ENCODE peak calls at places on chromosomes 4 and X, in nine cellular contexts. U, V, S, X, G, Y, R, B and C are unnamed samples.
A peak's percentile ranks its signal among the peaks of the same experiment; 100 is the strongest.

GRCh38 chrX:53595266-53595810 is 91.2 kb downstream of the HUWE1 start:
- DNase-seq in V (no peak), S (no peak), G (no peak), R (no peak), X (no peak), Y (no peak), U (peak; percentile 81), B (no peak), C (no peak)

GRCh38 chr4:73451404-73451803 is 15.4 kb downstream of the AFP start:
- DNase-seq in B (no peak), S (no peak), Y (no peak), G (no peak), X (no peak), V (no peak), U (peak; percentile 65), R (no peak), C (peak; percentile 85)

GRCh38 chr4:54268151-54268550 is 39.1 kb downstream of the PDGFRA start:
- DNase-seq in V (no peak), B (no peak), R (no peak), G (no peak), X (no peak), U (no peak), S (no peak), Y (no peak), C (no peak)

GRCh38 chr4:165524532-165525190 is 145.9 kb downstream of the CPE start:
- DNase-seq in G (no peak), S (no peak), X (no peak), R (no peak), Y (no peak), B (no peak), U (no peak), V (no peak), C (no peak)

GRCh38 chrX:23756165-23756564 is 13.1 kb upstream of the ACOT9 start:
- DNase-seq in S (no peak), V (peak; percentile 60), R (peak; percentile 63), U (peak; percentile 80), Y (peak; percentile 44), X (peak; percentile 25), B (peak; percentile 48), G (peak; percentile 63), C (peak; percentile 53)

GRCh38 chr4:103934178-103934789 is 214.5 kb upstream of the TACR3 start:
- DNase-seq in V (peak; percentile 7), X (no peak), Y (peak; percentile 14), U (peak; percentile 62), B (no peak), R (no peak), G (no peak), S (no peak), C (peak; percentile 13)

GRCh38 chrX:95885074-95885473 is 799.6 kb upstream of the DIAPH2 start:
- DNase-seq in X (no peak), R (no peak), U (peak; percentile 67), G (no peak), B (no peak), Y (peak; percentile 3), V (no peak), S (no peak), C (peak; percentile 3)

GRCh38 chrX:38805294-38806053 is 4.2 kb downstream of the MID1IP1 start:
- DNase-seq in X (peak; percentile 59), S (peak; percentile 87), R (peak; percentile 82), G (peak; percentile 74), U (peak; percentile 71), V (peak; percentile 79), B (peak; percentile 59), Y (peak; percentile 52), C (peak; percentile 28)

GRCh38 chr4:124212835-124213640 is 499.5 kb downstream of the ANKRD50 start:
- DNase-seq in U (peak; percentile 41), G (no peak), Y (peak; percentile 74), X (peak; percentile 18), V (no peak), S (no peak), R (no peak), B (no peak), C (peak; percentile 52)
- H3K27ac ChIP-seq in U (no peak overlapping the region), G (no peak overlapping the region), Y (peak overlapping the region; percentile 6), X (peak overlapping the region; percentile 45), V (no peak overlapping the region), S (peak overlapping the region; percentile 67), R (no peak overlapping the region), B (no peak overlapping the region), C (peak overlapping the region; percentile 11)

GRCh38 chr4:6848717-6849305 is 60.8 kb upstream of the TBC1D14 start:
- DNase-seq in X (no peak), B (no peak), S (no peak), U (peak; percentile 24), G (no peak), Y (no peak), R (no peak), V (no peak), C (no peak)
- H3K36me3 ChIP-seq in X (no peaks in the 10 kb centered on the region), B (peaks cover 20% of the 10 kb centered on the region), S (peaks cover 24% of the 10 kb centered on the region), U (peaks cover 38% of the 10 kb centered on the region), G (peaks cover 6% of the 10 kb centered on the region), Y (peaks cover 77% of the 10 kb centered on the region), R (no peaks in the 10 kb centered on the region), V (peaks cover 68% of the 10 kb centered on the region), C (peaks cover 37% of the 10 kb centered on the region)

GRCh38 chrX:47936224-47936939 is 67.4 kb downstream of the ZNF182 start:
- DNase-seq in U (no peak), V (peak; percentile 71), R (no peak), Y (no peak), X (no peak), G (no peak), B (no peak), S (no peak), C (no peak)
- H3K27ac ChIP-seq in U (no peak overlapping the region), V (peak overlapping the region; percentile 79), R (no peak overlapping the region), Y (no peak overlapping the region), X (no peak overlapping the region), G (no peak overlapping the region), B (no peak overlapping the region), S (no peak overlapping the region), C (no peak overlapping the region)

GRCh38 chrX:9338986-9339385 is 125.9 kb upstream of the TBL1X start:
- DNase-seq in G (no peak), R (no peak), U (no peak), V (no peak), X (no peak), S (no peak), Y (no peak), B (no peak), C (no peak)
- H3K36me3 ChIP-seq in G (no peaks in the 10 kb centered on the region), R (no peaks in the 10 kb centered on the region), U (no peaks in the 10 kb centered on the region), V (no peaks in the 10 kb centered on the region), X (no peaks in the 10 kb centered on the region), S (no peaks in the 10 kb centered on the region), Y (no peaks in the 10 kb centered on the region), B (no peaks in the 10 kb centered on the region), C (no peaks in the 10 kb centered on the region)

GRCh38 chr4:141569141-141569540 is 67.2 kb upstream of the IL15 start:
- DNase-seq in U (no peak), Y (no peak), G (no peak), B (no peak), X (no peak), R (no peak), V (no peak), S (no peak), C (no peak)
- H3K27ac ChIP-seq in U (no peak overlapping the region), Y (no peak overlapping the region), G (no peak overlapping the region), B (peak overlapping the region; percentile 78), X (no peak overlapping the region), R (no peak overlapping the region), V (no peak overlapping the region), S (no peak overlapping the region), C (peak overlapping the region; percentile 28)

GRCh38 chrX:153797415-153798015 is 3.0 kb downstream of the SSR4 start:
- DNase-seq in B (no peak), V (no peak), X (no peak), Y (no peak), S (no peak), R (no peak), G (no peak), U (no peak), C (no peak)

GRCh38 chrX:153792368-153792767 is 1.8 kb downstream of the IDH3G start:
- DNase-seq in B (no peak), X (no peak), U (no peak), S (no peak), R (no peak), V (no peak), Y (no peak), G (no peak), C (no peak)

GRCh38 chrX:153794018-153794896 is at the start of the genes IDH3G and SSR4:
- DNase-seq in Y (peak; percentile 91), U (peak; percentile 95), R (peak; percentile 95), G (peak; percentile 92), X (peak; percentile 90), B (peak; percentile 93), V (peak; percentile 94), S (peak; percentile 96), C (peak; percentile 91)

GRCh38 chrX:153793291-153793690 is 884 bp downstream of the IDH3G start:
- DNase-seq in Y (peak; percentile 22), B (no peak), U (no peak), S (no peak), V (no peak), R (no peak), X (no peak), G (no peak), C (peak; percentile 26)

DNA sequence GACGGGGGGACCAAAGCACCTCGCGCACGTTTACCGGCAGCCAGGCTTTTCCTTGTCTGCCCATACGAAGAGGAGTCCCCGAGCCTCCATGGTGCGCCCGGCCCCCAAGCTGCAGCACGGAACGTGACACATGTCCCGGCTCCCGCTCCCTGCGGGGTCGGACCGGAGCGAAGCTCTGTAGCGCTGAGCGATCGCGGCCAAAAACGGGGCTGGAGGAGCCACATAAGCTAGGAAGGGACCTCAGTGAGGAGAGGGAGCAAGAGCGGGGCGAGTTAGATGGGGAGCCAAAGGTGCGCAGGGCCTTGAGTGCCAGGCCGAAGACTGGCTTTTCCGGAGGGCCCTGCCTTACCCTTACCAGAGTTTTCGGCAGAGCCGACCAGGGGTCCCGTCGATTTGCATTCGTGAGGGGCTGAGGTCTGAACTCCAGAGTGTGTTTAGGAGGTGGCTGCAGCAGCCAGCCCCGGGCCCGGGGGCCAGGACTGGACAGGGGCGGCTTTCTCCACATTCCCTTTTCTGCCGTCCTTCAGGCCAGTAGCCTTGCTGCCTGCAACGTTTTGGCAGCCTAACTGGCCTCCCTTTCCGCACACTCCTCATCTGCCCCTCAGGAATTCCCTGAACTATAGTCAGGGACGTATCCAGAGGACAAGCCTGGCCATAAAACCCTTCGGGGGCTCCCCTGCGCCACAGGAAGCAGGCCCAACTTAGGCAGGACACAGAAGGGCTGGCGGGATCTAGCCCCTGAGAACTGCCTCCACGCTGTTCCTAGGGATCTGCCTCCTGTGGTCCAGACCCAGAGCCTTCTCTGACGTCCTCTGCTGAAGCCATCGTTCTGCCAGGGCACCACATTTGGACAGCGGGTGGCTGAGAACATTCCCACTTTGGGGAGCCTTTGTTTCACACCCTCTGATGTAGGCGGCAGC is 689 bp downstream of the SSR4 start:
- DNase-seq in R (no peak), U (no peak), B (no peak), Y (no peak), X (no peak), V (peak; percentile 26), G (no peak), S (no peak), C (no peak)
- H3K36me3 ChIP-seq in R (no peaks in the 10 kb centered on the region), U (peaks cover 12% of the 10 kb centered on the region), B (peaks cover 22% of the 10 kb centered on the region), Y (peaks cover 36% of the 10 kb centered on the region), X (no peaks in the 10 kb centered on the region), V (peaks cover 57% of the 10 kb centered on the region), G (peaks cover 4% of the 10 kb centered on the region), S (peaks cover 30% of the 10 kb centered on the region), C (peaks cover 4% of the 10 kb centered on the region)

DNA sequence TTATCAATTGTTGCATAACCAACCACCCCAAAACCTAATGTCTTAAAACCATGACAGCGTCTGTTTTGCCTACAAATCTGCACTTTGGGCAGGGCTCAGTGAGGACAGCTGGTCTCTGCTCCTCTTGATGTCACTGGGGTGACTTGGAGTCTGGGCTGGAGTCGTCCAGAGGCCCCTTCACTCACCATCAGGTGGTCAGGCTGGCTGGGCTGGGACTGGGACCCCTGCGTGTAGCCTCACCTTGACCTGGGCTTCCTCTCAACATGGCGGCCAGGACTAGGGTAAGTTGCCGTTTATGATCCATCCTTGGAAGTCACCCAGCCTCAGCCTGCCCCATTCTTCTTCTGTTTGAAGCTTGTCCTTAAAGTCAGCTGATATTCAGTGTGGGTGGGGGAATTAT is 116.8 kb upstream of the NKX1-1 start:
- DNase-seq in B (no peak), R (peak; percentile 36), U (no peak), Y (no peak), X (no peak), G (no peak), V (no peak), S (no peak), C (no peak)
- H3K27ac ChIP-seq in B (no peak overlapping the region), R (no peak overlapping the region), U (no peak overlapping the region), Y (no peak overlapping the region), X (no peak overlapping the region), G (no peak overlapping the region), V (no peak overlapping the region), S (no peak overlapping the region), C (no peak overlapping the region)